ENCODE peak calls at places on chromosomes 3 and 15, in nine cellular contexts. One of them, this sample, is unnamed.
A peak's percentile ranks its signal among the peaks of the same experiment; 100 is the strongest.

GRCh38 chr15:81313686-81314085 is 10.3 kb downstream of the STARD5 start:
- DNase-seq in uterus: no peak
- DNase-seq in fibroblast of mammary gland: no peak
- DNase-seq in left ventricle myocardium inferior: no peak
- DNase-seq in foreskin fibroblast: no peak
- DNase-seq in esophagus muscularis mucosa: no peak
- DNase-seq in astrocyte of the spinal cord: no peak
- DNase-seq in glutamatergic neuron: no peak
- DNase-seq in cardiac fibroblast: no peak
- DNase-seq in this sample: no peak

GRCh38 chr3:16448691-16449090 is 64.8 kb downstream of the RFTN1 start:
- DNase-seq in uterus: peak; percentile 80
- DNase-seq in foreskin fibroblast: peak; percentile 97
- DNase-seq in fibroblast of mammary gland: peak; percentile 97
- DNase-seq in left ventricle myocardium inferior: peak; percentile 70
- DNase-seq in esophagus muscularis mucosa: no peak
- DNase-seq in glutamatergic neuron: no peak
- DNase-seq in cardiac fibroblast: peak; percentile 92
- DNase-seq in astrocyte of the spinal cord: peak; percentile 98
- DNase-seq in this sample: peak; percentile 97

GRCh38 chr15:39623550-39623931 is 42.7 kb downstream of the THBS1 start:
- DNase-seq in uterus: no peak
- DNase-seq in cardiac fibroblast: no peak
- DNase-seq in foreskin fibroblast: no peak
- DNase-seq in astrocyte of the spinal cord: no peak
- DNase-seq in esophagus muscularis mucosa: no peak
- DNase-seq in glutamatergic neuron: no peak
- DNase-seq in left ventricle myocardium inferior: no peak
- DNase-seq in fibroblast of mammary gland: no peak
- DNase-seq in this sample: no peak

GRCh38 chr3:49007771-49008528 is 759 bp downstream of the WDR6 start:
- DNase-seq in esophagus muscularis mucosa: peak; percentile 96
- DNase-seq in glutamatergic neuron: peak; percentile 95
- DNase-seq in cardiac fibroblast: peak; percentile 92
- DNase-seq in astrocyte of the spinal cord: peak; percentile 86
- DNase-seq in fibroblast of mammary gland: peak; percentile 81
- DNase-seq in foreskin fibroblast: peak; percentile 97
- DNase-seq in left ventricle myocardium inferior: peak; percentile 88
- DNase-seq in uterus: peak; percentile 92
- DNase-seq in this sample: peak; percentile 54

GRCh38 chr3:179526989-179527391 is 35.7 kb upstream of the ACTL6A start:
- DNase-seq in left ventricle myocardium inferior: peak; percentile 59
- DNase-seq in astrocyte of the spinal cord: peak; percentile 80
- DNase-seq in fibroblast of mammary gland: peak; percentile 66
- DNase-seq in foreskin fibroblast: peak; percentile 76
- DNase-seq in esophagus muscularis mucosa: peak; percentile 93
- DNase-seq in glutamatergic neuron: no peak
- DNase-seq in cardiac fibroblast: peak; percentile 96
- DNase-seq in uterus: peak; percentile 46
- DNase-seq in this sample: peak; percentile 51

GRCh38 chr3:197202694-197203093 is 95.7 kb downstream of the DLG1 start:
- DNase-seq in left ventricle myocardium inferior: no peak
- DNase-seq in foreskin fibroblast: no peak
- DNase-seq in cardiac fibroblast: no peak
- DNase-seq in fibroblast of mammary gland: no peak
- DNase-seq in uterus: no peak
- DNase-seq in glutamatergic neuron: no peak
- DNase-seq in esophagus muscularis mucosa: no peak
- DNase-seq in astrocyte of the spinal cord: no peak
- DNase-seq in this sample: no peak

GRCh38 chr3:18134386-18135082 is 290.6 kb downstream of the SATB1 start:
- DNase-seq in glutamatergic neuron: no peak
- DNase-seq in foreskin fibroblast: peak; percentile 67
- DNase-seq in astrocyte of the spinal cord: peak; percentile 65
- DNase-seq in uterus: no peak
- DNase-seq in cardiac fibroblast: peak; percentile 60
- DNase-seq in fibroblast of mammary gland: peak; percentile 82
- DNase-seq in left ventricle myocardium inferior: no peak
- DNase-seq in esophagus muscularis mucosa: no peak
- DNase-seq in this sample: peak; percentile 38

GRCh38 chr3:182294256-182294655 is 499.0 kb upstream of the ATP11B start:
- DNase-seq in fibroblast of mammary gland: no peak
- DNase-seq in astrocyte of the spinal cord: peak; percentile 67
- DNase-seq in cardiac fibroblast: no peak
- DNase-seq in uterus: no peak
- DNase-seq in glutamatergic neuron: no peak
- DNase-seq in left ventricle myocardium inferior: no peak
- DNase-seq in foreskin fibroblast: no peak
- DNase-seq in esophagus muscularis mucosa: no peak
- DNase-seq in this sample: no peak

GRCh38 chr3:12405432-12406272 is 78.6 kb upstream of the TSEN2 start:
- DNase-seq in cardiac fibroblast: peak; percentile 97
- DNase-seq in glutamatergic neuron: no peak
- DNase-seq in uterus: peak; percentile 96
- DNase-seq in left ventricle myocardium inferior: peak; percentile 75
- DNase-seq in fibroblast of mammary gland: peak; percentile 99
- DNase-seq in astrocyte of the spinal cord: peak; percentile 95
- DNase-seq in esophagus muscularis mucosa: peak; percentile 93
- DNase-seq in foreskin fibroblast: peak; percentile 46
- DNase-seq in this sample: peak; percentile 96

GRCh38 chr3:103706671-103707070 is 1271.9 kb downstream of the ZPLD1 start:
- DNase-seq in foreskin fibroblast: no peak
- DNase-seq in astrocyte of the spinal cord: no peak
- DNase-seq in fibroblast of mammary gland: no peak
- DNase-seq in left ventricle myocardium inferior: no peak
- DNase-seq in uterus: no peak
- DNase-seq in cardiac fibroblast: no peak
- DNase-seq in esophagus muscularis mucosa: no peak
- DNase-seq in glutamatergic neuron: no peak
- DNase-seq in this sample: no peak

GRCh38 chr15:67051088-67051659 is 14.2 kb upstream of the SMAD3 start:
- DNase-seq in fibroblast of mammary gland: no peak
- DNase-seq in uterus: peak; percentile 37
- DNase-seq in foreskin fibroblast: no peak
- DNase-seq in cardiac fibroblast: no peak
- DNase-seq in left ventricle myocardium inferior: no peak
- DNase-seq in astrocyte of the spinal cord: no peak
- DNase-seq in esophagus muscularis mucosa: no peak
- DNase-seq in glutamatergic neuron: no peak
- DNase-seq in this sample: no peak

GRCh38 chr3:177431525-177432255 is 234.4 kb upstream of the TBL1XR1 start:
- DNase-seq in fibroblast of mammary gland: no peak
- DNase-seq in cardiac fibroblast: peak; percentile 61
- DNase-seq in foreskin fibroblast: peak; percentile 28
- DNase-seq in astrocyte of the spinal cord: no peak
- DNase-seq in left ventricle myocardium inferior: no peak
- DNase-seq in esophagus muscularis mucosa: no peak
- DNase-seq in uterus: no peak
- DNase-seq in glutamatergic neuron: no peak
- DNase-seq in this sample: no peak

GRCh38 chr3:184156522-184156955 is 1.4 kb downstream of the DVL3 start:
- DNase-seq in esophagus muscularis mucosa: no peak
- DNase-seq in foreskin fibroblast: peak; percentile 79
- DNase-seq in left ventricle myocardium inferior: peak; percentile 75
- DNase-seq in uterus: peak; percentile 58
- DNase-seq in fibroblast of mammary gland: peak; percentile 63
- DNase-seq in cardiac fibroblast: peak; percentile 86
- DNase-seq in glutamatergic neuron: peak; percentile 82
- DNase-seq in astrocyte of the spinal cord: peak; percentile 53
- DNase-seq in this sample: peak; percentile 32

GRCh38 chr15:85047271-85047948 is 65.8 kb downstream of the PDE8A start:
- DNase-seq in left ventricle myocardium inferior: no peak
- DNase-seq in cardiac fibroblast: peak; percentile 96
- DNase-seq in uterus: peak; percentile 20
- DNase-seq in astrocyte of the spinal cord: peak; percentile 97
- DNase-seq in glutamatergic neuron: no peak
- DNase-seq in esophagus muscularis mucosa: no peak
- DNase-seq in fibroblast of mammary gland: peak; percentile 90
- DNase-seq in foreskin fibroblast: peak; percentile 74
- DNase-seq in this sample: peak; percentile 99

GRCh38 chr15:80679805-80680175 is 15.3 kb upstream of the ABHD17C start:
- DNase-seq in esophagus muscularis mucosa: no peak
- DNase-seq in astrocyte of the spinal cord: no peak
- DNase-seq in left ventricle myocardium inferior: no peak
- DNase-seq in foreskin fibroblast: no peak
- DNase-seq in cardiac fibroblast: no peak
- DNase-seq in uterus: no peak
- DNase-seq in glutamatergic neuron: no peak
- DNase-seq in fibroblast of mammary gland: no peak
- DNase-seq in this sample: no peak

GRCh38 chr15:73069109-73069508 is 16.8 kb downstream of the NEO1 start:
- DNase-seq in glutamatergic neuron: no peak
- DNase-seq in cardiac fibroblast: no peak
- DNase-seq in astrocyte of the spinal cord: no peak
- DNase-seq in left ventricle myocardium inferior: no peak
- DNase-seq in esophagus muscularis mucosa: no peak
- DNase-seq in uterus: no peak
- DNase-seq in fibroblast of mammary gland: no peak
- DNase-seq in foreskin fibroblast: no peak
- DNase-seq in this sample: no peak

GRCh38 chr3:182697345-182697919 is 95.9 kb upstream of the ATP11B start:
- DNase-seq in esophagus muscularis mucosa: no peak
- DNase-seq in glutamatergic neuron: peak; percentile 18
- DNase-seq in fibroblast of mammary gland: no peak
- DNase-seq in cardiac fibroblast: no peak
- DNase-seq in foreskin fibroblast: no peak
- DNase-seq in astrocyte of the spinal cord: no peak
- DNase-seq in uterus: no peak
- DNase-seq in left ventricle myocardium inferior: no peak
- DNase-seq in this sample: no peak

GRCh38 chr3:70989174-70989573 is 594.4 kb downstream of the FOXP1 start:
- DNase-seq in glutamatergic neuron: no peak
- DNase-seq in left ventricle myocardium inferior: no peak
- DNase-seq in foreskin fibroblast: no peak
- DNase-seq in fibroblast of mammary gland: peak; percentile 82
- DNase-seq in cardiac fibroblast: peak; percentile 86
- DNase-seq in esophagus muscularis mucosa: no peak
- DNase-seq in astrocyte of the spinal cord: peak; percentile 79
- DNase-seq in uterus: no peak
- DNase-seq in this sample: no peak

GRCh38 chr15:52551762-52552161 is 17.1 kb downstream of the ARPP19 start:
- DNase-seq in cardiac fibroblast: no peak
- DNase-seq in astrocyte of the spinal cord: no peak
- DNase-seq in esophagus muscularis mucosa: no peak
- DNase-seq in left ventricle myocardium inferior: no peak
- DNase-seq in fibroblast of mammary gland: no peak
- DNase-seq in uterus: no peak
- DNase-seq in glutamatergic neuron: no peak
- DNase-seq in foreskin fibroblast: no peak
- DNase-seq in this sample: no peak

GRCh38 chr3:134463676-134464611 is 21.8 kb downstream of the ANAPC13 start:
- DNase-seq in fibroblast of mammary gland: peak; percentile 99
- DNase-seq in astrocyte of the spinal cord: peak; percentile 99
- DNase-seq in esophagus muscularis mucosa: peak; percentile 95
- DNase-seq in glutamatergic neuron: no peak
- DNase-seq in foreskin fibroblast: peak; percentile 90
- DNase-seq in left ventricle myocardium inferior: peak; percentile 79
- DNase-seq in uterus: peak; percentile 92
- DNase-seq in cardiac fibroblast: peak; percentile 99
- DNase-seq in this sample: peak; percentile 96

GRCh38 chr3:148757238-148757930 is 59.7 kb downstream of the AGTR1 start:
- DNase-seq in foreskin fibroblast: peak; percentile 80
- DNase-seq in glutamatergic neuron: no peak
- DNase-seq in esophagus muscularis mucosa: no peak
- DNase-seq in left ventricle myocardium inferior: no peak
- DNase-seq in fibroblast of mammary gland: peak; percentile 92
- DNase-seq in astrocyte of the spinal cord: peak; percentile 84
- DNase-seq in uterus: no peak
- DNase-seq in cardiac fibroblast: peak; percentile 44
- DNase-seq in this sample: peak; percentile 77

GRCh38 chr3:13711911-13712650 is 163.2 kb downstream of the FBLN2 start:
- DNase-seq in left ventricle myocardium inferior: no peak
- DNase-seq in foreskin fibroblast: no peak
- DNase-seq in fibroblast of mammary gland: no peak
- DNase-seq in esophagus muscularis mucosa: peak; percentile 66
- DNase-seq in uterus: no peak
- DNase-seq in astrocyte of the spinal cord: no peak
- DNase-seq in glutamatergic neuron: no peak
- DNase-seq in cardiac fibroblast: no peak
- DNase-seq in this sample: no peak

DNA sequence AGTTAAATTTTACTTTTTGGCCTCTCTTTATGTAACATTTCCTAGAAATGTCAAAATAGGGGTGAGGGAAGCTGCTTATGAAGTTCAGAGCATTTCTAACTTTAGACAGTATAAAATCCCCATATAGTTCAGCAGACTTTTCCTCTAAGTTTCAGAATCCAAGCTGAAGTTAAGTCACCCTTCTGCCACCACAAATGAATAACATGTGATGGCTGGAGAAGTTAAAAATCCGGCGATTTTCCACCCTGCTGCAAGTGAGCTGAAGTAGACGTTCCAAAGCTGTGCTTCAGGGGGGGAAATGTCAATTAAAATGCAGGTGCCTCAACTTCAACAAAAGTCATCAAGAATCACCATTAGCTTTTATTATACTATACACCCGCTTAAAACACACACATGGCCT is 385.6 kb upstream of the NR2F2 start:
- DNase-seq in astrocyte of the spinal cord: no peak
- DNase-seq in esophagus muscularis mucosa: no peak
- DNase-seq in glutamatergic neuron: no peak
- DNase-seq in cardiac fibroblast: no peak
- DNase-seq in uterus: no peak
- DNase-seq in left ventricle myocardium inferior: no peak
- DNase-seq in foreskin fibroblast: peak; percentile 56
- DNase-seq in fibroblast of mammary gland: no peak
- DNase-seq in this sample: no peak
- TF ChIP-seq CTCF in astrocyte of the spinal cord: no peak
- TF ChIP-seq CTCF in esophagus muscularis mucosa: no peak
- TF ChIP-seq CTCF in glutamatergic neuron: no peak
- TF ChIP-seq CTCF in cardiac fibroblast: no peak
- TF ChIP-seq CTCF in uterus: no peak
- TF ChIP-seq CTCF in left ventricle myocardium inferior: no peak
- TF ChIP-seq CTCF in foreskin fibroblast: no peak
- TF ChIP-seq CTCF in fibroblast of mammary gland: no peak
- TF ChIP-seq CTCF in this sample: no peak

GRCh38 chr15:93617443-93617842 is 528.4 kb upstream of the RGMA start:
- DNase-seq in left ventricle myocardium inferior: no peak
- DNase-seq in fibroblast of mammary gland: no peak
- DNase-seq in uterus: no peak
- DNase-seq in astrocyte of the spinal cord: no peak
- DNase-seq in cardiac fibroblast: no peak
- DNase-seq in glutamatergic neuron: no peak
- DNase-seq in foreskin fibroblast: no peak
- DNase-seq in esophagus muscularis mucosa: peak; percentile 55
- DNase-seq in this sample: no peak
- TF ChIP-seq CTCF in left ventricle myocardium inferior: peak; percentile 41
- TF ChIP-seq CTCF in fibroblast of mammary gland: no peak
- TF ChIP-seq CTCF in uterus: no peak
- TF ChIP-seq CTCF in astrocyte of the spinal cord: no peak
- TF ChIP-seq CTCF in cardiac fibroblast: no peak
- TF ChIP-seq CTCF in glutamatergic neuron: no peak
- TF ChIP-seq CTCF in foreskin fibroblast: no peak
- TF ChIP-seq CTCF in esophagus muscularis mucosa: no peak
- TF ChIP-seq CTCF in this sample: no peak

GRCh38 chr3:4930501-4930900 is 48.7 kb upstream of the BHLHE40 start:
- DNase-seq in esophagus muscularis mucosa: no peak
- DNase-seq in glutamatergic neuron: no peak
- DNase-seq in fibroblast of mammary gland: no peak
- DNase-seq in uterus: no peak
- DNase-seq in cardiac fibroblast: no peak
- DNase-seq in astrocyte of the spinal cord: no peak
- DNase-seq in left ventricle myocardium inferior: no peak
- DNase-seq in foreskin fibroblast: no peak
- DNase-seq in this sample: no peak
- TF ChIP-seq CTCF in esophagus muscularis mucosa: no peak
- TF ChIP-seq CTCF in glutamatergic neuron: no peak
- TF ChIP-seq CTCF in fibroblast of mammary gland: no peak
- TF ChIP-seq CTCF in uterus: no peak
- TF ChIP-seq CTCF in cardiac fibroblast: no peak
- TF ChIP-seq CTCF in astrocyte of the spinal cord: no peak
- TF ChIP-seq CTCF in left ventricle myocardium inferior: no peak
- TF ChIP-seq CTCF in foreskin fibroblast: no peak
- TF ChIP-seq CTCF in this sample: no peak

GRCh38 chr3:59717679-59718205 is 667.9 kb upstream of the CFAP20DC start:
- DNase-seq in esophagus muscularis mucosa: no peak
- DNase-seq in cardiac fibroblast: no peak
- DNase-seq in astrocyte of the spinal cord: no peak
- DNase-seq in uterus: no peak
- DNase-seq in left ventricle myocardium inferior: no peak
- DNase-seq in glutamatergic neuron: no peak
- DNase-seq in fibroblast of mammary gland: no peak
- DNase-seq in foreskin fibroblast: no peak
- DNase-seq in this sample: no peak
- TF ChIP-seq CTCF in esophagus muscularis mucosa: no peak
- TF ChIP-seq CTCF in cardiac fibroblast: no peak
- TF ChIP-seq CTCF in astrocyte of the spinal cord: no peak
- TF ChIP-seq CTCF in uterus: no peak
- TF ChIP-seq CTCF in left ventricle myocardium inferior: no peak
- TF ChIP-seq CTCF in glutamatergic neuron: no peak
- TF ChIP-seq CTCF in fibroblast of mammary gland: no peak
- TF ChIP-seq CTCF in foreskin fibroblast: no peak
- TF ChIP-seq CTCF in this sample: no peak

This sample was measured in brain microvascular endothelial cell.